ENCODE peak calls at places on chromosomes 2 and 18, in four cellular contexts. One of them, this sample, is unnamed.

GRCh38 chr2:20467789-20468548 is 21.1 kb downstream of the RHOB start:
- DNase-seq in nephron progenitor cell: no peak
- DNase-seq in stimulated activated CD4-positive, alpha-beta T cell treated with anti-CD3 and anti-CD28 coated beads, Interleukin-15, amount 100 ng/mL, for 1 hour: no peak
- DNase-seq in mucosa of descending colon: no peak
- DNase-seq in this sample: no peak

GRCh38 chr2:71832844-71833243 is 314.8 kb downstream of the CYP26B1 start:
- DNase-seq in nephron progenitor cell: no peak
- DNase-seq in stimulated activated CD4-positive, alpha-beta T cell treated with anti-CD3 and anti-CD28 coated beads, Interleukin-15, amount 100 ng/mL, for 1 hour: no peak
- DNase-seq in mucosa of descending colon: no peak
- DNase-seq in this sample: no peak

GRCh38 chr2:31324000-31324633 is 90.2 kb downstream of the EHD3 start:
- DNase-seq in nephron progenitor cell: no peak
- DNase-seq in stimulated activated CD4-positive, alpha-beta T cell treated with anti-CD3 and anti-CD28 coated beads, Interleukin-15, amount 100 ng/mL, for 1 hour: no peak
- DNase-seq in mucosa of descending colon: no peak
- DNase-seq in this sample: no peak

GRCh38 chr2:113124181-113124961 is 3.0 kb upstream of the IL1RN start:
- DNase-seq in nephron progenitor cell: no peak
- DNase-seq in stimulated activated CD4-positive, alpha-beta T cell treated with anti-CD3 and anti-CD28 coated beads, Interleukin-15, amount 100 ng/mL, for 1 hour: no peak
- DNase-seq in mucosa of descending colon: no peak
- DNase-seq in this sample: no peak

GRCh38 chr2:102139851-102140250 is 2.7 kb upstream of the IL1R1 start:
- DNase-seq in nephron progenitor cell: no peak
- DNase-seq in stimulated activated CD4-positive, alpha-beta T cell treated with anti-CD3 and anti-CD28 coated beads, Interleukin-15, amount 100 ng/mL, for 1 hour: no peak
- DNase-seq in mucosa of descending colon: no peak
- DNase-seq in this sample: no peak

GRCh38 chr2:224219781-224220180 is 180.7 kb upstream of the SERPINE2 start:
- DNase-seq in nephron progenitor cell: no peak
- DNase-seq in stimulated activated CD4-positive, alpha-beta T cell treated with anti-CD3 and anti-CD28 coated beads, Interleukin-15, amount 100 ng/mL, for 1 hour: no peak
- DNase-seq in mucosa of descending colon: no peak
- DNase-seq in this sample: no peak

GRCh38 chr18:51461956-51462355 is 264.5 kb upstream of the MEX3C start:
- DNase-seq in nephron progenitor cell: no peak
- DNase-seq in stimulated activated CD4-positive, alpha-beta T cell treated with anti-CD3 and anti-CD28 coated beads, Interleukin-15, amount 100 ng/mL, for 1 hour: no peak
- DNase-seq in mucosa of descending colon: no peak
- DNase-seq in this sample: no peak

GRCh38 chr2:44016282-44016681 is 20.5 kb upstream of the LRPPRC start:
- DNase-seq in nephron progenitor cell: peak; percentile 87
- DNase-seq in stimulated activated CD4-positive, alpha-beta T cell treated with anti-CD3 and anti-CD28 coated beads, Interleukin-15, amount 100 ng/mL, for 1 hour: peak; percentile 8
- DNase-seq in mucosa of descending colon: peak; percentile 60
- DNase-seq in this sample: peak; percentile 7

GRCh38 chr2:156242874-156243273 is 89.6 kb downstream of the NR4A2 start:
- DNase-seq in nephron progenitor cell: no peak
- DNase-seq in stimulated activated CD4-positive, alpha-beta T cell treated with anti-CD3 and anti-CD28 coated beads, Interleukin-15, amount 100 ng/mL, for 1 hour: no peak
- DNase-seq in mucosa of descending colon: no peak
- DNase-seq in this sample: no peak

GRCh38 chr2:109721117-109721504 is 73.0 kb upstream of the RGPD5 start:
- DNase-seq in nephron progenitor cell: no peak
- DNase-seq in stimulated activated CD4-positive, alpha-beta T cell treated with anti-CD3 and anti-CD28 coated beads, Interleukin-15, amount 100 ng/mL, for 1 hour: no peak
- DNase-seq in mucosa of descending colon: no peak
- DNase-seq in this sample: peak; percentile 63

GRCh38 chr2:226877491-226877890 is 41.6 kb downstream of the RHBDD1 start:
- DNase-seq in nephron progenitor cell: no peak
- DNase-seq in stimulated activated CD4-positive, alpha-beta T cell treated with anti-CD3 and anti-CD28 coated beads, Interleukin-15, amount 100 ng/mL, for 1 hour: no peak
- DNase-seq in mucosa of descending colon: no peak
- DNase-seq in this sample: no peak

GRCh38 chr18:63553117-63553516 is 10.9 kb downstream of the SERPINB12 start:
- DNase-seq in nephron progenitor cell: no peak
- DNase-seq in stimulated activated CD4-positive, alpha-beta T cell treated with anti-CD3 and anti-CD28 coated beads, Interleukin-15, amount 100 ng/mL, for 1 hour: no peak
- DNase-seq in mucosa of descending colon: peak; percentile 4
- DNase-seq in this sample: no peak

GRCh38 chr18:66727991-66728390 is 124.1 kb upstream of the CDH19 start:
- DNase-seq in nephron progenitor cell: no peak
- DNase-seq in stimulated activated CD4-positive, alpha-beta T cell treated with anti-CD3 and anti-CD28 coated beads, Interleukin-15, amount 100 ng/mL, for 1 hour: no peak
- DNase-seq in mucosa of descending colon: no peak
- DNase-seq in this sample: no peak

GRCh38 chr2:182207049-182207746 is 219.6 kb downstream of the PDE1A start:
- DNase-seq in nephron progenitor cell: no peak
- DNase-seq in stimulated activated CD4-positive, alpha-beta T cell treated with anti-CD3 and anti-CD28 coated beads, Interleukin-15, amount 100 ng/mL, for 1 hour: no peak
- DNase-seq in mucosa of descending colon: no peak
- DNase-seq in this sample: no peak

GRCh38 chr2:190533968-190534309 is 583 bp downstream of the NEMP2 start:
- DNase-seq in nephron progenitor cell: no peak
- DNase-seq in stimulated activated CD4-positive, alpha-beta T cell treated with anti-CD3 and anti-CD28 coated beads, Interleukin-15, amount 100 ng/mL, for 1 hour: peak; percentile 25
- DNase-seq in mucosa of descending colon: peak; percentile 46
- DNase-seq in this sample: no peak

GRCh38 chr2:111117666-111118454 is 2.9 kb upstream of the BCL2L11 start:
- DNase-seq in nephron progenitor cell: peak; percentile 37
- DNase-seq in stimulated activated CD4-positive, alpha-beta T cell treated with anti-CD3 and anti-CD28 coated beads, Interleukin-15, amount 100 ng/mL, for 1 hour: peak; percentile 12
- DNase-seq in mucosa of descending colon: peak; percentile 56
- DNase-seq in this sample: no peak

GRCh38 chr2:46127176-46127575 is 170.0 kb upstream of the EPAS1 start:
- DNase-seq in nephron progenitor cell: no peak
- DNase-seq in stimulated activated CD4-positive, alpha-beta T cell treated with anti-CD3 and anti-CD28 coated beads, Interleukin-15, amount 100 ng/mL, for 1 hour: no peak
- DNase-seq in mucosa of descending colon: no peak
- DNase-seq in this sample: no peak

GRCh38 chr2:57434952-57435351 is 611.7 kb upstream of the VRK2 start:
- DNase-seq in nephron progenitor cell: no peak
- DNase-seq in stimulated activated CD4-positive, alpha-beta T cell treated with anti-CD3 and anti-CD28 coated beads, Interleukin-15, amount 100 ng/mL, for 1 hour: no peak
- DNase-seq in mucosa of descending colon: no peak
- DNase-seq in this sample: no peak

GRCh38 chr2:58427572-58428285 is 186.6 kb upstream of the FANCL start:
- DNase-seq in nephron progenitor cell: peak; percentile 71
- DNase-seq in stimulated activated CD4-positive, alpha-beta T cell treated with anti-CD3 and anti-CD28 coated beads, Interleukin-15, amount 100 ng/mL, for 1 hour: no peak
- DNase-seq in mucosa of descending colon: peak; percentile 20
- DNase-seq in this sample: no peak

GRCh38 chr2:203440671-203441070 is 94.4 kb downstream of the RAPH1 start:
- DNase-seq in nephron progenitor cell: no peak
- DNase-seq in stimulated activated CD4-positive, alpha-beta T cell treated with anti-CD3 and anti-CD28 coated beads, Interleukin-15, amount 100 ng/mL, for 1 hour: no peak
- DNase-seq in mucosa of descending colon: no peak
- DNase-seq in this sample: no peak

GRCh38 chr2:241799522-241800197 is 9.3 kb upstream of the NEU4 start:
- DNase-seq in nephron progenitor cell: no peak
- DNase-seq in stimulated activated CD4-positive, alpha-beta T cell treated with anti-CD3 and anti-CD28 coated beads, Interleukin-15, amount 100 ng/mL, for 1 hour: no peak
- DNase-seq in mucosa of descending colon: no peak
- DNase-seq in this sample: no peak

GRCh38 chr2:149329470-149330126 is 789 bp upstream of the LYPD6 start:
- DNase-seq in nephron progenitor cell: peak; percentile 64
- DNase-seq in stimulated activated CD4-positive, alpha-beta T cell treated with anti-CD3 and anti-CD28 coated beads, Interleukin-15, amount 100 ng/mL, for 1 hour: no peak
- DNase-seq in mucosa of descending colon: peak; percentile 77
- DNase-seq in this sample: peak; percentile 18

GRCh38 chr2:47724221-47724981 is 58.5 kb upstream of the MSH6 start:
- DNase-seq in nephron progenitor cell: no peak
- DNase-seq in stimulated activated CD4-positive, alpha-beta T cell treated with anti-CD3 and anti-CD28 coated beads, Interleukin-15, amount 100 ng/mL, for 1 hour: no peak
- DNase-seq in mucosa of descending colon: no peak
- DNase-seq in this sample: no peak

GRCh38 chr2:101718993-101719571 is 21.6 kb downstream of the MAP4K4 start:
- DNase-seq in nephron progenitor cell: no peak
- DNase-seq in stimulated activated CD4-positive, alpha-beta T cell treated with anti-CD3 and anti-CD28 coated beads, Interleukin-15, amount 100 ng/mL, for 1 hour: peak; percentile 18
- DNase-seq in mucosa of descending colon: no peak
- DNase-seq in this sample: no peak

GRCh38 chr2:176637497-176638166 is 368.4 kb downstream of the MTX2 start:
- DNase-seq in nephron progenitor cell: peak; percentile 71
- DNase-seq in stimulated activated CD4-positive, alpha-beta T cell treated with anti-CD3 and anti-CD28 coated beads, Interleukin-15, amount 100 ng/mL, for 1 hour: no peak
- DNase-seq in mucosa of descending colon: peak; percentile 46
- DNase-seq in this sample: no peak

GRCh38 chr2:25347846-25348245 is 6.1 kb upstream of the DNMT3A start:
- DNase-seq in nephron progenitor cell: no peak
- DNase-seq in stimulated activated CD4-positive, alpha-beta T cell treated with anti-CD3 and anti-CD28 coated beads, Interleukin-15, amount 100 ng/mL, for 1 hour: no peak
- DNase-seq in mucosa of descending colon: no peak
- DNase-seq in this sample: no peak

GRCh38 chr2:144515694-144516416 is 4.1 kb downstream of the ZEB2 start:
- DNase-seq in nephron progenitor cell: peak; percentile 51
- DNase-seq in stimulated activated CD4-positive, alpha-beta T cell treated with anti-CD3 and anti-CD28 coated beads, Interleukin-15, amount 100 ng/mL, for 1 hour: peak; percentile 16
- DNase-seq in mucosa of descending colon: peak; percentile 43
- DNase-seq in this sample: no peak

GRCh38 chr2:29186812-29187211 is 71.6 kb downstream of the CLIP4 start:
- DNase-seq in nephron progenitor cell: no peak
- DNase-seq in stimulated activated CD4-positive, alpha-beta T cell treated with anti-CD3 and anti-CD28 coated beads, Interleukin-15, amount 100 ng/mL, for 1 hour: no peak
- DNase-seq in mucosa of descending colon: no peak
- DNase-seq in this sample: no peak

GRCh38 chr2:236758406-236758805 is 188.8 kb downstream of the ACKR3 start:
- DNase-seq in nephron progenitor cell: no peak
- DNase-seq in stimulated activated CD4-positive, alpha-beta T cell treated with anti-CD3 and anti-CD28 coated beads, Interleukin-15, amount 100 ng/mL, for 1 hour: no peak
- DNase-seq in mucosa of descending colon: no peak
- DNase-seq in this sample: no peak

GRCh38 chr18:77550625-77551024 is 301.0 kb downstream of the GALR1 start:
- DNase-seq in nephron progenitor cell: no peak
- DNase-seq in stimulated activated CD4-positive, alpha-beta T cell treated with anti-CD3 and anti-CD28 coated beads, Interleukin-15, amount 100 ng/mL, for 1 hour: no peak
- DNase-seq in mucosa of descending colon: no peak
- DNase-seq in this sample: no peak

This sample was measured in LNCaP clone FGC.